ENCODE peak calls at places on chromosomes 1 and 21, in four cellular contexts. One of them, this sample, is unnamed.

GRCh38 chr1:218361298-218362065 is 16.3 kb downstream of the TGFB2 start:
- DNase-seq in bronchial epithelial cell: peak
- DNase-seq in D721Med: no peak
- DNase-seq in tibial artery: no peak
- DNase-seq in this sample: peak

GRCh38 chr1:31799196-31799894 is 16.5 kb downstream of the SPOCD1 start:
- DNase-seq in tibial artery: peak
- DNase-seq in D721Med: no peak
- DNase-seq in bronchial epithelial cell: no peak
- DNase-seq in this sample: no peak

GRCh38 chr21:30425826-30426225 is at the start of gene KRTAP13-3:
- DNase-seq in bronchial epithelial cell: no peak
- DNase-seq in D721Med: no peak
- DNase-seq in tibial artery: no peak
- DNase-seq in this sample: no peak

GRCh38 chr1:160954158-160955104 is at the start of gene ITLN2:
- DNase-seq in bronchial epithelial cell: peak
- DNase-seq in tibial artery: no peak
- DNase-seq in D721Med: no peak
- DNase-seq in this sample: peak

GRCh38 chr1:188194916-188195315 is 1366.2 kb downstream of the PLA2G4A start:
- DNase-seq in tibial artery: no peak
- DNase-seq in bronchial epithelial cell: no peak
- DNase-seq in D721Med: no peak
- DNase-seq in this sample: no peak

GRCh38 chr1:118155106-118155505 is 29.9 kb downstream of the SPAG17 start:
- DNase-seq in D721Med: no peak
- DNase-seq in tibial artery: no peak
- DNase-seq in bronchial epithelial cell: no peak
- DNase-seq in this sample: no peak

GRCh38 chr1:171814692-171815091 is 26.6 kb upstream of the DNM3 start:
- DNase-seq in tibial artery: no peak
- DNase-seq in D721Med: no peak
- DNase-seq in bronchial epithelial cell: no peak
- DNase-seq in this sample: peak

GRCh38 chr1:82386365-82387069 is 585.8 kb downstream of the ADGRL2 start:
- DNase-seq in bronchial epithelial cell: peak
- DNase-seq in D721Med: no peak
- DNase-seq in tibial artery: no peak
- DNase-seq in this sample: peak

GRCh38 chr1:51878307-51878615 is 266 bp downstream of the NRDC start:
- DNase-seq in D721Med: no peak
- DNase-seq in tibial artery: no peak
- DNase-seq in bronchial epithelial cell: no peak
- DNase-seq in this sample: no peak

GRCh38 chr1:10751160-10751559 is 45.3 kb downstream of the CASZ1 start:
- DNase-seq in tibial artery: no peak
- DNase-seq in bronchial epithelial cell: no peak
- DNase-seq in D721Med: no peak
- DNase-seq in this sample: no peak

GRCh38 chr1:213994888-213995287 is 7.1 kb downstream of the PROX1 start:
- DNase-seq in tibial artery: no peak
- DNase-seq in bronchial epithelial cell: no peak
- DNase-seq in D721Med: no peak
- DNase-seq in this sample: no peak

GRCh38 chr1:156705918-156706646 is 699 bp upstream of the CRABP2 start:
- DNase-seq in D721Med: peak
- DNase-seq in tibial artery: peak
- DNase-seq in bronchial epithelial cell: no peak
- DNase-seq in this sample: peak

GRCh38 chr1:150543500-150544143 is 5.6 kb upstream of the ADAMTSL4 start:
- DNase-seq in bronchial epithelial cell: peak
- DNase-seq in D721Med: no peak
- DNase-seq in tibial artery: peak
- DNase-seq in this sample: peak

GRCh38 chr1:225754940-225755635 is 22.5 kb upstream of the SRP9 start:
- DNase-seq in D721Med: no peak
- DNase-seq in tibial artery: peak
- DNase-seq in bronchial epithelial cell: peak
- DNase-seq in this sample: peak

GRCh38 chr1:63557365-63557987 is 34.2 kb downstream of the EFCAB7 start:
- DNase-seq in bronchial epithelial cell: peak
- DNase-seq in tibial artery: no peak
- DNase-seq in D721Med: no peak
- DNase-seq in this sample: peak

GRCh38 chr1:217734973-217735372 is 103.8 kb downstream of the SPATA17 start:
- DNase-seq in D721Med: no peak
- DNase-seq in bronchial epithelial cell: peak
- DNase-seq in tibial artery: no peak
- DNase-seq in this sample: peak

GRCh38 chr1:151612506-151613274 is 840 bp downstream of the SNX27 start:
- DNase-seq in D721Med: no peak
- DNase-seq in tibial artery: peak
- DNase-seq in bronchial epithelial cell: no peak
- DNase-seq in this sample: no peak

GRCh38 chr1:151611832-151612505 is at the start of gene SNX27:
- DNase-seq in bronchial epithelial cell: peak
- DNase-seq in D721Med: peak
- DNase-seq in tibial artery: peak
- DNase-seq in this sample: peak

GRCh38 chr1:151613275-151613867 is 1.5 kb downstream of the SNX27 start:
- DNase-seq in bronchial epithelial cell: no peak
- DNase-seq in D721Med: no peak
- DNase-seq in tibial artery: no peak
- DNase-seq in this sample: no peak

GRCh38 chr1:151611288-151611790 is 511 bp upstream of the SNX27 start:
- DNase-seq in D721Med: no peak
- DNase-seq in tibial artery: no peak
- DNase-seq in bronchial epithelial cell: peak
- DNase-seq in this sample: peak

GRCh38 chr1:151610142-151610541 is 1.7 kb upstream of the SNX27 start:
- DNase-seq in bronchial epithelial cell: no peak
- DNase-seq in D721Med: no peak
- DNase-seq in tibial artery: no peak
- DNase-seq in this sample: no peak
- TF ChIP-seq CTCF in bronchial epithelial cell: no peak
- TF ChIP-seq CTCF in D721Med: no peak
- TF ChIP-seq CTCF in tibial artery: no peak
- TF ChIP-seq CTCF in this sample: no peak

DNA sequence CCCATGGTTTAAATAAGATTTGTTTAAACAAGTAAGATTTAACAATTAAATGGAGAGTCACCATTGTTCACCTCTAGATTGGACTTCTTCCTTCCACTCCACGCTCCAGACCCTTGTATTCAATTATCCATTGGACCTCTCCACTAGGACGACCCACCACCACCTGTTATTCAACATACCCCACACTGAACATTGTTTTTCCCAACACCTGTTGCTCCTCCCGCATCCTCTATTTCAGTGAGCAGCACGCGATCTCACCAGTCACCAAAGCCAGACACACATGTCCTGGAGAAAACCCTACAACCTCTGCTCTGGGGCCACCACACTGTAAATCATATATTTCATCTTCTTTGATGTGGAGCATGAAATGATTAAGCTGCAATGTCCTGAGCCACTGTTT is 28.6 kb downstream of the ATP8B2 start:
- DNase-seq in tibial artery: no peak
- DNase-seq in bronchial epithelial cell: no peak
- DNase-seq in D721Med: no peak
- DNase-seq in this sample: no peak
- TF ChIP-seq CTCF in tibial artery: no peak
- TF ChIP-seq CTCF in bronchial epithelial cell: no peak
- TF ChIP-seq CTCF in D721Med: no peak
- TF ChIP-seq CTCF in this sample: no peak

DNA sequence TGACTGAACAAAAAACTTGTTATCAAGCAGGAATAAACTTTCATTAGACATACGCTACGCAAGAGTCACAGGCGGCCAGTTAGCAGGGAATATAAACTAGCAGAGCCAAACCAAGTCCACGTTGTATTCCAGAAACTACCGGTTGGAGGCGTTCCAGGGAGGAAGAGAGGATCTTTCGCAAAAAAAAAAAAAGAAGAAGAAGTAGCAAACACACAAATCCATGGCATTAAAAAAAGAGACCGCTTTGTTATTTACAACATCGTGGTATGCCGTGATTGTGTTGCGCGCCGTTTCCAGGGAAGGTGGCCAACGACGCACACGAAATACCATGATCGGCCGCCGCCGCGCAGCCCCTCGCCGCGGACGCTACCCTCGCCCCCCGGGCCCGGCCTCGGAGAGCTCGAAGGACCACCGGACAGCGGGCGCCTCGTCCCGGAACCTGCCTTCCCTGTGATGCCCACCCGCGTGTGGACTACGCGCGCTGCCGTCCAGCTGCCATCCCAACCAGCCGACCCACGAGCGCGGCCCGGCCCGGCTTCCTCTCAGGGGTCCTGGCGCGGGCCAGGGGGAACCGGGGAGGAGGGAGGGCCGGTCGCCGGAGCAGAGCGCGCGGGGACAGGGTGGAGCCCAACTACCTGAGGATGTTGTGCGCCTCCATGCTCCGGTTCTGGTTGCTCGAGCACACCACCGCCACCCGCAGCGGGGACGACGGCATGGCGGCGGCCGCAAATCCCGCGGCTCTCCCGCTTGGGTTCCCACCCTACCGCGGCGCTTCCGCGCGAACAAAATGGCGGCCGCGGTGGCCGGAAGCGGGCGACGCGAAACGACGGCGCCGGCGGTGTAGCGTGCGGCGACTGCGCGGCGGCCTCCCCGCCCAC is 581 bp downstream of the SSU72 start:
- DNase-seq in D721Med: no peak
- DNase-seq in tibial artery: peak
- DNase-seq in bronchial epithelial cell: peak
- DNase-seq in this sample: peak
- TF ChIP-seq CTCF in D721Med: peak
- TF ChIP-seq CTCF in tibial artery: no peak
- TF ChIP-seq CTCF in bronchial epithelial cell: peak
- TF ChIP-seq CTCF in this sample: no peak

GRCh38 chr1:87669671-87670070 is 341.0 kb downstream of the LMO4 start:
- DNase-seq in bronchial epithelial cell: no peak
- DNase-seq in tibial artery: no peak
- DNase-seq in D721Med: no peak
- DNase-seq in this sample: no peak

GRCh38 chr1:87674791-87675190 is 346.1 kb downstream of the LMO4 start:
- DNase-seq in D721Med: no peak
- DNase-seq in bronchial epithelial cell: no peak
- DNase-seq in tibial artery: no peak
- DNase-seq in this sample: no peak

GRCh38 chr1:87678221-87678715 is 349.6 kb downstream of the LMO4 start:
- DNase-seq in bronchial epithelial cell: peak
- DNase-seq in D721Med: no peak
- DNase-seq in tibial artery: no peak
- DNase-seq in this sample: no peak

DNA sequence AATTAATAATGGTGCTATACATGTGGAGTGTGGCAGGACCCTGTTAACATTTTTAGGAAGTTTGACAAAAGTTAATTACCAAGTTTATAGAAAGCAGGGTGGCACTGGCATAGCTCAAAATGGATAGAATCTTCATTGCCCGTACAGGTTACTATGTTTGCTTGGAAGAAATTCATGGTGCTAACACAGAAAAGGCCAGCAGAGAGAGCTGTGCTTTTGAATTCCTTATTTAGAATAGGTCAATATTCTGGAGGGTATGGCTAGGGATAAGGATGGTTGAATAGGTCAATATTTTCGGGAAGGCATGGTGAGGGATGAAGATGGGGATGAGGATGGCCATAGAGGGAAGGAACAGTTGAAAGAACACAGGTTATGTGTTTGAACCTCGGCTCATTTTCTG is 345.1 kb downstream of the LMO4 start:
- DNase-seq in bronchial epithelial cell: no peak
- DNase-seq in tibial artery: no peak
- DNase-seq in D721Med: no peak
- DNase-seq in this sample: no peak
- TF ChIP-seq CTCF in bronchial epithelial cell: no peak
- TF ChIP-seq CTCF in tibial artery: no peak
- TF ChIP-seq CTCF in D721Med: peak
- TF ChIP-seq CTCF in this sample: no peak

GRCh38 chr1:50271337-50271736 is 151.9 kb downstream of the DMRTA2 start:
- DNase-seq in tibial artery: no peak
- DNase-seq in bronchial epithelial cell: no peak
- DNase-seq in D721Med: no peak
- DNase-seq in this sample: no peak

GRCh38 chr1:50275564-50275963 is 147.7 kb downstream of the DMRTA2 start:
- DNase-seq in bronchial epithelial cell: no peak
- DNase-seq in tibial artery: no peak
- DNase-seq in D721Med: no peak
- DNase-seq in this sample: no peak

GRCh38 chr1:50270926-50271325 is 152.3 kb downstream of the DMRTA2 start:
- DNase-seq in D721Med: no peak
- DNase-seq in tibial artery: no peak
- DNase-seq in bronchial epithelial cell: no peak
- DNase-seq in this sample: no peak

GRCh38 chr1:50272923-50273322 is 150.3 kb downstream of the DMRTA2 start:
- DNase-seq in D721Med: no peak
- DNase-seq in bronchial epithelial cell: no peak
- DNase-seq in tibial artery: no peak
- DNase-seq in this sample: no peak

GRCh38 chr1:50271968-50272578 is 151.2 kb downstream of the DMRTA2 start:
- DNase-seq in D721Med: peak
- DNase-seq in bronchial epithelial cell: peak
- DNase-seq in tibial artery: no peak
- DNase-seq in this sample: peak
- TF ChIP-seq CTCF in D721Med: peak
- TF ChIP-seq CTCF in bronchial epithelial cell: peak
- TF ChIP-seq CTCF in tibial artery: no peak
- TF ChIP-seq CTCF in this sample: peak

GRCh38 chr1:3068400-3069361 is at the start of gene PRDM16:
- DNase-seq in tibial artery: peak
- DNase-seq in D721Med: no peak
- DNase-seq in bronchial epithelial cell: peak
- DNase-seq in this sample: no peak

GRCh38 chr1:3070654-3071506 is 1.9 kb downstream of the PRDM16 start:
- DNase-seq in tibial artery: peak
- DNase-seq in bronchial epithelial cell: peak
- DNase-seq in D721Med: no peak
- DNase-seq in this sample: no peak

GRCh38 chr1:3067671-3068399 is 1.2 kb upstream of the PRDM16 start:
- DNase-seq in bronchial epithelial cell: no peak
- DNase-seq in tibial artery: peak
- DNase-seq in D721Med: no peak
- DNase-seq in this sample: no peak

GRCh38 chr1:3070304-3070653 is 1.3 kb downstream of the PRDM16 start:
- DNase-seq in bronchial epithelial cell: no peak
- DNase-seq in tibial artery: no peak
- DNase-seq in D721Med: no peak
- DNase-seq in this sample: no peak

GRCh38 chr1:3069491-3070303 is 694 bp downstream of the PRDM16 start:
- DNase-seq in tibial artery: peak
- DNase-seq in bronchial epithelial cell: peak
- DNase-seq in D721Med: no peak
- DNase-seq in this sample: no peak
- TF ChIP-seq CTCF in tibial artery: peak
- TF ChIP-seq CTCF in bronchial epithelial cell: peak
- TF ChIP-seq CTCF in D721Med: peak
- TF ChIP-seq CTCF in this sample: no peak